ENCODE peak calls at places on chromosomes 16 and 17, in eight cellular contexts. Q is ACHN; R is RCC 7860; A is activated naive CD8-positive, alpha-beta T cell treated with anti-CD3 and anti-CD28 coated beads for 36 hours; W is stimulated activated CD4-positive, alpha-beta T cell treated with anti-CD3 and anti-CD28 coated beads, Interleukin-15, amount 100 ng/mL, for 1 hour; U is SW 1271; X is NCI-H1694 treated with DMSO at 0.1 percent for 48 hours; Z is cardiac muscle cell. S is an unnamed sample.

GRCh38 chr16:12729448-12729847 is 74.2 kb downstream of the CPPED1 start:
- DNase-seq in Q (no peak), R (no peak), A (no peak), W (no peak), U (no peak), X (no peak), Z (peak; percentile 3), S (no peak)

GRCh38 chr16:53817117-53817516 is 113.2 kb downstream of the FTO start:
- DNase-seq in Q (peak; percentile 89), R (peak; percentile 81), A (no peak), W (no peak), U (peak; percentile 18), X (no peak), Z (peak; percentile 95), S (no peak)

GRCh38 chr17:72110953-72111339 is 9.9 kb upstream of the SOX9 start:
- DNase-seq in Q (no peak), R (no peak), A (no peak), W (no peak), U (no peak), X (no peak), Z (no peak), S (no peak)

GRCh38 chr17:27414686-27415085 is 41.6 kb upstream of the KSR1 start:
- DNase-seq in Q (no peak), R (no peak), A (no peak), W (no peak), U (no peak), X (no peak), Z (no peak), S (no peak)

GRCh38 chr17:4594406-4595349 is 10.3 kb downstream of the SMTNL2 start:
- DNase-seq in Q (no peak), R (no peak), A (peak; percentile 68), W (no peak), U (no peak), X (no peak), Z (no peak), S (peak; percentile 64)

GRCh38 chr17:78112508-78113471 is 15.8 kb downstream of the TMC6 start:
- DNase-seq in Q (peak; percentile 64), R (peak; percentile 34), A (peak; percentile 78), W (peak; percentile 63), U (peak; percentile 34), X (peak; percentile 28), Z (peak; percentile 63), S (peak; percentile 85)

GRCh38 chr16:70715113-70715711 is 29.4 kb upstream of the MTSS2 start:
- DNase-seq in Q (peak; percentile 100), R (peak; percentile 100), A (no peak), W (no peak), U (no peak), X (peak; percentile 44), Z (peak; percentile 96), S (no peak)

GRCh38 chr16:12976936-12977335 is 75.5 kb downstream of the SHISA9 start:
- DNase-seq in Q (peak; percentile 18), R (peak; percentile 24), A (no peak), W (no peak), U (no peak), X (no peak), Z (no peak), S (no peak)

GRCh38 chr17:65472602-65473001 is 88.8 kb downstream of the AXIN2 start:
- DNase-seq in Q (no peak), R (no peak), A (no peak), W (no peak), U (no peak), X (no peak), Z (peak; percentile 91), S (no peak)

GRCh38 chr16:53912155-53912554 is 208.2 kb downstream of the FTO start:
- DNase-seq in Q (no peak), R (peak; percentile 15), A (peak; percentile 38), W (no peak), U (no peak), X (no peak), Z (no peak), S (peak; percentile 80)

GRCh38 chr16:63385714-63386113 is 1349.5 kb upstream of the CDH8 start:
- DNase-seq in Q (no peak), R (no peak), A (no peak), W (no peak), U (no peak), X (no peak), Z (no peak), S (no peak)

GRCh38 chr16:88882358-88883030 is 16.0 kb upstream of the PABPN1L start:
- DNase-seq in Q (no peak), R (no peak), A (no peak), W (no peak), U (no peak), X (no peak), Z (no peak), S (no peak)

GRCh38 chr16:7853197-7853596 is 520.6 kb downstream of the RBFOX1 start:
- DNase-seq in Q (no peak), R (no peak), A (no peak), W (no peak), U (no peak), X (no peak), Z (no peak), S (no peak)

GRCh38 chr17:57612202-57613071 is 132.7 kb downstream of the CCDC182 start:
- DNase-seq in Q (no peak), R (no peak), A (no peak), W (no peak), U (no peak), X (peak; percentile 28), Z (no peak), S (peak; percentile 21)

GRCh38 chr16:84597518-84598390 is 20.1 kb downstream of the COTL1 start:
- DNase-seq in Q (no peak), R (no peak), A (no peak), W (no peak), U (no peak), X (no peak), Z (no peak), S (peak; percentile 69)

GRCh38 chr16:1531638-1531910 is 1.9 kb upstream of the TMEM204 start:
- DNase-seq in Q (no peak), R (no peak), A (no peak), W (no peak), U (no peak), X (no peak), Z (no peak), S (no peak)

GRCh38 chr16:56990407-56991286 is 1.3 kb downstream of the NLRC5 start:
- DNase-seq in Q (no peak), R (no peak), A (peak; percentile 53), W (no peak), U (no peak), X (no peak), Z (no peak), S (no peak)

GRCh38 chr17:69551212-69552010 is 136.9 kb downstream of the MAP2K6 start:
- DNase-seq in Q (no peak), R (no peak), A (no peak), W (no peak), U (no peak), X (no peak), Z (peak; percentile 9), S (no peak)

GRCh38 chr16:351804-352520 is 561 bp downstream of the AXIN1 start:
- DNase-seq in Q (peak; percentile 33), R (no peak), A (no peak), W (no peak), U (no peak), X (no peak), Z (no peak), S (no peak)

GRCh38 chr17:37488009-37488604 is 1.6 kb upstream of the DUSP14 start:
- DNase-seq in Q (peak; percentile 94), R (peak; percentile 94), A (no peak), W (no peak), U (peak; percentile 76), X (peak; percentile 74), Z (peak; percentile 94), S (no peak)

GRCh38 chr17:22506861-22507260 is 814.5 kb downstream of the KCNJ18 start:
- DNase-seq in Q (no peak), R (no peak), A (no peak), W (no peak), U (no peak), X (no peak), Z (no peak), S (no peak)

GRCh38 chr17:66989579-66989978 is 25.1 kb downstream of the CACNG4 start:
- DNase-seq in Q (no peak), R (no peak), A (no peak), W (no peak), U (no peak), X (no peak), Z (no peak), S (no peak)

GRCh38 chr16:86142801-86143236 is 243.9 kb downstream of the IRF8 start:
- DNase-seq in Q (no peak), R (no peak), A (no peak), W (no peak), U (no peak), X (no peak), Z (no peak), S (no peak)

GRCh38 chr16:3645108-3645503 is 9.4 kb upstream of the DNASE1 start:
- DNase-seq in Q (no peak), R (no peak), A (no peak), W (no peak), U (no peak), X (no peak), Z (no peak), S (no peak)

GRCh38 chr16:87538160-87538559 is 45.3 kb upstream of the ZCCHC14 start:
- DNase-seq in Q (no peak), R (no peak), A (no peak), W (no peak), U (no peak), X (no peak), Z (no peak), S (peak; percentile 23)

GRCh38 chr17:28950017-28950751 is 1.1 kb downstream of the PHF12 start:
- DNase-seq in Q (peak; percentile 48), R (peak; percentile 16), A (peak; percentile 68), W (peak; percentile 15), U (peak; percentile 65), X (peak; percentile 13), Z (peak; percentile 54), S (peak; percentile 79)

GRCh38 chr16:85350973-85351372 is 238.7 kb upstream of the CIBAR2 start:
- DNase-seq in Q (peak; percentile 99), R (peak; percentile 91), A (no peak), W (no peak), U (peak; percentile 90), X (peak; percentile 97), Z (peak; percentile 94), S (no peak)

GRCh38 chr17:80761421-80761871 is 216.8 kb downstream of the RPTOR start:
- DNase-seq in Q (peak; percentile 85), R (peak; percentile 92), A (peak; percentile 85), W (peak; percentile 60), U (peak; percentile 77), X (no peak), Z (peak; percentile 61), S (peak; percentile 87)

GRCh38 chr16:11045846-11046245 is 101.5 kb downstream of the CLEC16A start:
- DNase-seq in Q (no peak), R (no peak), A (no peak), W (no peak), U (no peak), X (no peak), Z (peak; percentile 22), S (no peak)

GRCh38 chr16:30561212-30561816 is 3.1 kb upstream of the ZNF764 start:
- DNase-seq in Q (no peak), R (no peak), A (peak; percentile 29), W (no peak), U (no peak), X (no peak), Z (no peak), S (peak; percentile 27)

GRCh38 chr17:17169396-17169795 is 36.7 kb downstream of the PLD6 start:
- DNase-seq in Q (no peak), R (no peak), A (no peak), W (no peak), U (no peak), X (no peak), Z (no peak), S (no peak)

GRCh38 chr16:66846266-66846665 is 2.1 kb downstream of the CA7 start:
- DNase-seq in Q (no peak), R (no peak), A (no peak), W (no peak), U (no peak), X (no peak), Z (no peak), S (no peak)

GRCh38 chr16:35450648-35451047 is 1991.2 kb downstream of the TP53TG3F start:
- DNase-seq in Q (no peak), R (no peak), A (no peak), W (no peak), U (no peak), X (no peak), Z (no peak), S (no peak)

GRCh38 chr16:53756329-53756996 is 52.5 kb downstream of the FTO start:
- DNase-seq in Q (peak; percentile 85), R (peak; percentile 72), A (no peak), W (no peak), U (no peak), X (no peak), Z (peak; percentile 37), S (no peak)